ENCODE peak calls at places on chromosomes 12 and 14, in ten cellular contexts. N, Q, D, O, M, B, Y, G, S and P are unnamed samples.

GRCh38 chr12:104852102-104852501 is 106.0 kb downstream of the SLC41A2 start:
- DNase-seq in S (no peak), N (no peak), G (no peak), O (no peak), M (no peak), Y (no peak), Q (no peak), B (no peak), D (no peak), P (no peak)

GRCh38 chr12:51949342-51950030 is 2.0 kb upstream of the ACVR1B start:
- DNase-seq in S (no peak), G (no peak), Y (no peak), N (no peak), M (no peak), B (no peak), Q (no peak), D (no peak), O (no peak), P (no peak)

GRCh38 chr12:41653386-41654110 is 465.4 kb downstream of the PDZRN4 start:
- DNase-seq in O (no peak), Y (no peak), N (no peak), S (no peak), Q (no peak), D (no peak), G (no peak), B (no peak), M (no peak), P (no peak)

GRCh38 chr14:54105406-54105805 is 148.8 kb upstream of the BMP4 start:
- DNase-seq in G (no peak), Y (no peak), M (no peak), Q (no peak), B (no peak), D (no peak), S (no peak), O (no peak), N (no peak), P (no peak)

GRCh38 chr12:2288001-2288400 is 235.2 kb downstream of the CACNA1C start:
- DNase-seq in B (peak; percentile 54), S (no peak), O (no peak), Q (no peak), D (no peak), G (no peak), N (no peak), M (no peak), Y (no peak), P (no peak)

GRCh38 chr12:11773889-11774677 is 124.6 kb downstream of the ETV6 start:
- DNase-seq in Q (no peak), D (no peak), B (no peak), G (no peak), O (no peak), M (peak; percentile 30), Y (no peak), S (no peak), N (no peak), P (no peak)

GRCh38 chr12:11947218-11947617 is 123.5 kb upstream of the BCL2L14 start:
- DNase-seq in Y (no peak), N (no peak), Q (no peak), D (no peak), S (no peak), M (no peak), G (no peak), B (no peak), O (no peak), P (no peak)

GRCh38 chr12:64824500-64825142 is at the start of gene TBC1D30:
- DNase-seq in M (no peak), S (no peak), N (no peak), D (no peak), O (peak; percentile 75), G (no peak), B (peak; percentile 59), Y (no peak), Q (peak; percentile 28), P (peak; percentile 13)

GRCh38 chr12:101459642-101460346 is 15.3 kb upstream of the SPIC start:
- DNase-seq in D (no peak), M (peak; percentile 38), O (no peak), G (no peak), Y (peak; percentile 13), B (no peak), S (no peak), N (no peak), Q (no peak), P (no peak)

GRCh38 chr12:107225626-107226025 is 132.3 kb upstream of the CRY1 start:
- DNase-seq in O (no peak), N (no peak), G (no peak), S (no peak), D (no peak), B (no peak), Y (no peak), Q (peak; percentile 41), M (no peak), P (no peak)

GRCh38 chr12:110371408-110372055 is 32.0 kb downstream of the ANAPC7 start:
- DNase-seq in G (no peak), Q (no peak), M (peak; percentile 33), B (no peak), Y (no peak), N (no peak), O (no peak), D (no peak), S (no peak), P (peak; percentile 97)

GRCh38 chr14:65333926-65334687 is 78.4 kb upstream of the FUT8 start:
- DNase-seq in M (no peak), G (no peak), O (peak; percentile 12), S (no peak), Y (peak; percentile 72), B (no peak), Q (no peak), N (no peak), D (no peak), P (peak; percentile 11)

GRCh38 chr12:67471810-67472209 is 176.7 kb upstream of the DYRK2 start:
- DNase-seq in S (no peak), D (no peak), Q (no peak), G (no peak), M (no peak), N (no peak), B (no peak), O (no peak), Y (no peak), P (no peak)

GRCh38 chr12:124747426-124748161 is 116.1 kb downstream of the SCARB1 start:
- DNase-seq in S (no peak), B (no peak), Y (no peak), G (no peak), O (no peak), D (no peak), Q (no peak), M (no peak), N (no peak), P (no peak)

GRCh38 chr14:25381498-25381897 is 331.6 kb upstream of the STXBP6 start:
- DNase-seq in M (no peak), Y (no peak), B (no peak), Q (no peak), G (no peak), D (no peak), S (no peak), O (no peak), N (no peak), P (no peak)

GRCh38 chr12:14260011-14260993 is 105.2 kb upstream of the ATF7IP start:
- DNase-seq in S (no peak), D (peak; percentile 39), B (peak; percentile 71), M (peak; percentile 73), G (peak; percentile 86), Y (peak; percentile 88), Q (peak; percentile 87), O (peak; percentile 73), N (no peak), P (peak; percentile 98)

GRCh38 chr12:5556033-5556614 is 124.2 kb downstream of the NTF3 start:
- DNase-seq in G (no peak), N (no peak), M (no peak), Y (no peak), O (peak; percentile 31), D (no peak), Q (peak; percentile 16), B (no peak), S (no peak), P (no peak)
- TF ChIP-seq CTCF in G (no peak), N (peak; percentile 15), M (no peak), Y (no peak), O (no peak), D (peak; percentile 24), Q (peak; percentile 59), B (peak; percentile 19), S (no peak), P (no peak)

DNA sequence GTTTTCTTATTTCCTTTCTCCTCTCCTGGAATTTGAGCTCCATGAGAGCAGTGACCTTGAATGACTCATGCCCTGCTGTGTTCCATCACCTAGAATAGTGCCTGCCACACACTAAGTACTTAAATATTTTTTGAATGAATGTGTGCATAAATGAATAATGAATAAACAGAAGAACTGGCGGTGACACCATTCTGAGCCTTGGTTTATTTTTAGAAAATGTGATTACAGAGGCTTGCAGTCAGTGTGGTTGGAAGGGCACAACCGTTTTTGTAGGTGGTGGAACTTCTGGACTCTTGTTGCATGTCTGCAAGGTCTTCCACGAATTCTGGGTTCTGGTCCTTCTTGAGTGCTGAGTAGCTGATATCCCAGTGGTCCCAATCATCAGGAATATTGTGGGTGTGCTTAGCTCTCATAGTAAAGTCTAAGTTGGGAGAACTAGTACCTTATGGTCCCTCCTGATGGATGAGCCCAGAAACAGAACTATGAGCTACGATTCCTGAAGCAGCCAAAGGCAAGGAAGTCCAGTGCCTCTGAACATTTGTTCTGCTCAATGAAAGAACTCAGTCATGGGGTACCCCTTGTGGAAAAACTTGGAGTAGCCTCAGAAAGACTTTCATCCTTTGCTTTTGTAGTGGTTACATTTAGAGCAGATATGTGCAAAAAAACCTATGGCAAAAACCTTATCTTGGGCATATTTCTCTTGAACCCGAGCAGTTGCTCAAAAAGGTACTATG is 28.8 kb upstream of the BHLHE41 start:
- DNase-seq in D (no peak), N (no peak), M (no peak), S (no peak), G (peak; percentile 71), Y (no peak), O (no peak), B (peak; percentile 14), Q (no peak), P (no peak)
- TF ChIP-seq CTCF in D (no peak), N (no peak), M (no peak), S (no peak), G (no peak), Y (no peak), O (no peak), B (peak; percentile 20), Q (peak; percentile 19), P (no peak)

GRCh38 chr14:95196268-95196667 is 38.9 kb upstream of the DICER1 start:
- DNase-seq in Q (no peak), M (no peak), S (no peak), B (peak; percentile 22), Y (no peak), G (no peak), N (no peak), D (no peak), O (no peak), P (no peak)
- TF ChIP-seq CTCF in Q (no peak), M (no peak), S (no peak), B (no peak), Y (no peak), G (no peak), N (peak; percentile 44), D (no peak), O (peak; percentile 6), P (no peak)

DNA sequence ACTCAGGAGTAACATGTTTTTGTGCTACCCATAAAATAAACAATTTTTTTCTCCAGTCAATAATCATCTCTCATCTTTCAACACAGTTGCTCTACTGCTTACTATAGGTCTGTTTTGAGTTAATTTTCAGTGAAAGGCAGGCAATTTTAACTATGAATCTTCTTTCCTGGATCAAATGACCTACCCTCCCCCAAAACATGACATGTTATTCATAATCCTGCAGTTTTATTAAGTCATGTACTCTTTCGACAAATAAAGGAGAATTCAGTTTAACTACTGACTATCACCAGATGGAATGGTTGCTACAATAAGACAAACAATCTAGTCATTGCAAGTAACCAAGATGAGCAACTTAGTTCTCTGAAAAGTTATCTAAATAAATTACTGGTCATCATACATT is 106.0 kb upstream of the FAR2 start:
- DNase-seq in S (no peak), N (no peak), G (no peak), Y (no peak), B (no peak), M (no peak), Q (no peak), O (no peak), D (no peak), P (no peak)
- TF ChIP-seq CTCF in S (no peak), N (no peak), G (no peak), Y (no peak), B (no peak), M (no peak), Q (no peak), O (no peak), D (no peak), P (no peak)